ENCODE peak calls at places on chromosomes 1 and 21, in five cellular contexts. C, V, I, Q and Y are unnamed samples.

GRCh38 chr1:44672956-44673674 is 1.2 kb downstream of the TMEM53 start:
- DNase-seq in C (no peak), I (no peak), V (no peak), Q (no peak), Y (no peak)

GRCh38 chr1:29671957-29672356 is 435.6 kb downstream of the PTPRU start:
- DNase-seq in Q (no peak), V (no peak), I (no peak), C (no peak), Y (no peak)

GRCh38 chr1:50108497-50109073 is at the start of gene ELAVL4:
- DNase-seq in C (no peak), I (no peak), Q (no peak), V (no peak), Y (no peak)

GRCh38 chr1:27363766-27364695 is 2.7 kb downstream of the MAP3K6 start:
- DNase-seq in C (no peak), Q (no peak), V (no peak), I (no peak), Y (no peak)

GRCh38 chr21:46004168-46004861 is 22.7 kb downstream of the COL6A1 start:
- DNase-seq in Q (no peak), C (no peak), I (no peak), V (no peak), Y (no peak)

GRCh38 chr1:204426474-204426873 is 14.9 kb upstream of the PPP1R15B start:
- DNase-seq in I (no peak), Q (no peak), C (no peak), V (no peak), Y (no peak)

GRCh38 chr1:11729498-11730428 is 6.2 kb upstream of the AGTRAP start:
- DNase-seq in C (no peak), V (no peak), Q (peak; percentile 95), I (no peak), Y (peak; percentile 48)

GRCh38 chr1:29259802-29260441 is 23.6 kb downstream of the PTPRU start:
- DNase-seq in Q (peak; percentile 44), C (no peak), I (peak; percentile 17), V (no peak), Y (no peak)

GRCh38 chr1:2027961-2028583 is 8.9 kb downstream of the GABRD start:
- DNase-seq in C (no peak), I (no peak), V (no peak), Q (no peak), Y (no peak)

GRCh38 chr1:100989306-100990077 is 36.1 kb downstream of the DPH5 start:
- DNase-seq in C (no peak), Q (peak; percentile 74), V (no peak), I (no peak), Y (no peak)

GRCh38 chr1:106492876-106493275 is 563.6 kb upstream of the PRMT6 start:
- DNase-seq in V (no peak), C (no peak), Q (no peak), I (no peak), Y (no peak)

GRCh38 chr1:219567341-219567947 is 45.5 kb downstream of the ZC3H11B start:
- DNase-seq in C (no peak), V (no peak), I (no peak), Q (peak; percentile 52), Y (no peak)

GRCh38 chr1:247043406-247043805 is 35.2 kb downstream of the ZNF670 start:
- DNase-seq in V (no peak), C (no peak), I (no peak), Q (no peak), Y (no peak)

GRCh38 chr1:3610165-3610822 is 1.0 kb downstream of the MEGF6 start:
- DNase-seq in Q (no peak), I (no peak), C (no peak), V (no peak), Y (peak; percentile 43)

GRCh38 chr1:234139966-234140365 is 233.3 kb upstream of the COA6 start:
- DNase-seq in V (no peak), I (no peak), Q (peak; percentile 94), C (no peak), Y (no peak)

GRCh38 chr1:109249654-109250401 is 489 bp downstream of the CELSR2 start:
- DNase-seq in I (no peak), Q (no peak), V (no peak), C (no peak), Y (no peak)